ENCODE peak calls at places on chromosomes 13 and 19, in seven cellular contexts. W, M, J, U, F, K and H are unnamed samples.

GRCh38 chr13:113558461-113558860 is 26.1 kb upstream of the TFDP1 start:
- DNase-seq in K (no peak), W (no peak), F (no peak), M (no peak), J (no peak), U (no peak), H (no peak)

GRCh38 chr13:113732176-113732960 is 26.7 kb upstream of the TMEM255B start:
- DNase-seq in M (no peak), U (no peak), W (no peak), J (no peak), K (peak; percentile 57), F (no peak), H (no peak)

GRCh38 chr13:83216521-83217245 is 665.6 kb downstream of the SLITRK1 start:
- DNase-seq in M (no peak), U (no peak), J (no peak), W (no peak), F (no peak), K (no peak), H (no peak)

GRCh38 chr19:9945319-9945966 is 9.1 kb upstream of the OLFM2 start:
- DNase-seq in F (no peak), J (peak; percentile 99), U (no peak), W (peak; percentile 91), K (peak; percentile 69), M (peak; percentile 31), H (peak; percentile 66)

GRCh38 chr13:67416047-67416925 is 186.2 kb upstream of the PCDH9 start:
- DNase-seq in K (peak; percentile 72), F (no peak), W (peak; percentile 9), J (peak; percentile 22), M (peak; percentile 68), U (peak; percentile 69), H (peak; percentile 82)

GRCh38 chr13:48233097-48233885 is at the start of gene ITM2B:
- DNase-seq in M (peak; percentile 91), K (peak; percentile 93), W (peak; percentile 90), J (peak; percentile 66), F (peak; percentile 48), U (peak; percentile 72), H (peak; percentile 76)

GRCh38 chr13:40152145-40152544 is 496.7 kb downstream of the COG6 start:
- DNase-seq in J (peak; percentile 91), W (peak; percentile 68), K (no peak), U (no peak), M (no peak), F (no peak), H (no peak)

GRCh38 chr19:10861118-10861651 is 10.2 kb upstream of the CARM1 start:
- DNase-seq in U (peak; percentile 66), J (no peak), M (peak; percentile 45), W (no peak), F (no peak), K (no peak), H (peak; percentile 69)

GRCh38 chr19:38514812-38515633 is 81.5 kb downstream of the RYR1 start:
- DNase-seq in F (peak; percentile 28), W (peak; percentile 89), J (peak; percentile 46), U (peak; percentile 85), M (peak; percentile 83), K (peak; percentile 86), H (peak; percentile 93)

GRCh38 chr19:12938536-12939291 is at the start of gene CALR:
- DNase-seq in U (no peak), F (no peak), M (peak; percentile 64), J (peak; percentile 37), K (no peak), W (peak; percentile 47), H (no peak)

GRCh38 chr13:24672141-24673132 is 7.8 kb upstream of the ATP12A start:
- DNase-seq in W (no peak), K (no peak), F (no peak), M (no peak), U (no peak), J (no peak), H (no peak)

GRCh38 chr19:49580264-49581006 is at the start of gene NOSIP:
- DNase-seq in K (peak; percentile 96), U (peak; percentile 89), F (peak; percentile 88), M (peak; percentile 98), J (peak; percentile 98), W (peak; percentile 91), H (peak; percentile 96)